ENCODE peak calls at places on chromosomes 13 and 19, in ten cellular contexts. One of them, this sample, is unnamed.

GRCh38 chr13:36370108-36370429 is 23.9 kb upstream of the SPART start:
- DNase-seq in H54: no peak
- DNase-seq in heart left ventricle: peak
- DNase-seq in A549: no peak
- DNase-seq in lower leg skin: no peak
- DNase-seq in adrenal gland: no peak
- DNase-seq in esophagus muscularis mucosa: no peak
- DNase-seq in ovary: no peak
- DNase-seq in NB4: no peak
- DNase-seq in HepG2: no peak
- DNase-seq in this sample: no peak

GRCh38 chr19:46717034-46717715 is at the start of gene PRKD2:
- DNase-seq in H54: peak
- DNase-seq in heart left ventricle: peak
- DNase-seq in A549: peak
- DNase-seq in lower leg skin: peak
- DNase-seq in adrenal gland: peak
- DNase-seq in esophagus muscularis mucosa: peak
- DNase-seq in ovary: peak
- DNase-seq in NB4: peak
- DNase-seq in HepG2: peak
- DNase-seq in this sample: peak

GRCh38 chr13:39656325-39656677 is 839 bp downstream of the COG6 start:
- DNase-seq in H54: no peak
- DNase-seq in heart left ventricle: no peak
- DNase-seq in A549: no peak
- DNase-seq in lower leg skin: no peak
- DNase-seq in adrenal gland: no peak
- DNase-seq in esophagus muscularis mucosa: no peak
- DNase-seq in ovary: no peak
- DNase-seq in NB4: peak
- DNase-seq in HepG2: no peak
- DNase-seq in this sample: no peak

GRCh38 chr19:19105365-19106060 is 32.8 kb downstream of the TMEM161A start:
- DNase-seq in H54: no peak
- DNase-seq in heart left ventricle: no peak
- DNase-seq in A549: peak
- DNase-seq in lower leg skin: no peak
- DNase-seq in adrenal gland: peak
- DNase-seq in esophagus muscularis mucosa: no peak
- DNase-seq in ovary: peak
- DNase-seq in NB4: peak
- DNase-seq in HepG2: peak
- DNase-seq in this sample: no peak

GRCh38 chr13:79533781-79534400 is 52.9 kb downstream of the NDFIP2 start:
- DNase-seq in H54: no peak
- DNase-seq in heart left ventricle: no peak
- DNase-seq in A549: no peak
- DNase-seq in lower leg skin: no peak
- DNase-seq in adrenal gland: no peak
- DNase-seq in esophagus muscularis mucosa: no peak
- DNase-seq in ovary: no peak
- DNase-seq in NB4: peak
- DNase-seq in HepG2: no peak
- DNase-seq in this sample: no peak

GRCh38 chr13:21326155-21327030 is 132.7 kb downstream of the ZDHHC20 start:
- DNase-seq in H54: peak
- DNase-seq in heart left ventricle: no peak
- DNase-seq in A549: no peak
- DNase-seq in lower leg skin: no peak
- DNase-seq in adrenal gland: peak
- DNase-seq in esophagus muscularis mucosa: no peak
- DNase-seq in ovary: peak
- DNase-seq in NB4: no peak
- DNase-seq in HepG2: no peak
- DNase-seq in this sample: peak

GRCh38 chr19:31110331-31110730 is 238.9 kb downstream of the TSHZ3 start:
- DNase-seq in H54: peak
- DNase-seq in heart left ventricle: no peak
- DNase-seq in A549: no peak
- DNase-seq in lower leg skin: no peak
- DNase-seq in adrenal gland: no peak
- DNase-seq in esophagus muscularis mucosa: no peak
- DNase-seq in ovary: no peak
- DNase-seq in NB4: peak
- DNase-seq in HepG2: no peak
- DNase-seq in this sample: no peak

GRCh38 chr13:81929988-81930387 is 1589.1 kb upstream of the SPRY2 start:
- DNase-seq in H54: no peak
- DNase-seq in heart left ventricle: no peak
- DNase-seq in A549: no peak
- DNase-seq in lower leg skin: no peak
- DNase-seq in adrenal gland: no peak
- DNase-seq in esophagus muscularis mucosa: no peak
- DNase-seq in ovary: no peak
- DNase-seq in NB4: peak
- DNase-seq in HepG2: peak
- DNase-seq in this sample: no peak

GRCh38 chr19:16626796-16627193 is 1.2 kb downstream of the MED26 start:
- DNase-seq in H54: no peak
- DNase-seq in heart left ventricle: no peak
- DNase-seq in A549: no peak
- DNase-seq in lower leg skin: no peak
- DNase-seq in adrenal gland: no peak
- DNase-seq in esophagus muscularis mucosa: no peak
- DNase-seq in ovary: no peak
- DNase-seq in NB4: no peak
- DNase-seq in HepG2: no peak
- DNase-seq in this sample: no peak

GRCh38 chr19:23787106-23787505 is 28.4 kb upstream of the ZNF681 start:
- DNase-seq in H54: no peak
- DNase-seq in heart left ventricle: no peak
- DNase-seq in A549: no peak
- DNase-seq in lower leg skin: no peak
- DNase-seq in adrenal gland: peak
- DNase-seq in esophagus muscularis mucosa: no peak
- DNase-seq in ovary: no peak
- DNase-seq in NB4: peak
- DNase-seq in HepG2: no peak
- DNase-seq in this sample: no peak

GRCh38 chr19:48397636-48398328 is 4.3 kb downstream of the GRIN2D start:
- DNase-seq in H54: no peak
- DNase-seq in heart left ventricle: no peak
- DNase-seq in A549: no peak
- DNase-seq in lower leg skin: no peak
- DNase-seq in adrenal gland: no peak
- DNase-seq in esophagus muscularis mucosa: no peak
- DNase-seq in ovary: no peak
- DNase-seq in NB4: peak
- DNase-seq in HepG2: no peak
- DNase-seq in this sample: no peak
- TF ChIP-seq POLR2A in H54: no peak
- TF ChIP-seq POLR2A in heart left ventricle: no peak
- TF ChIP-seq POLR2A in A549: peak
- TF ChIP-seq POLR2A in lower leg skin: no peak
- TF ChIP-seq POLR2A in adrenal gland: no peak
- TF ChIP-seq POLR2A in esophagus muscularis mucosa: no peak
- TF ChIP-seq POLR2A in ovary: no peak
- TF ChIP-seq POLR2A in NB4: no peak
- TF ChIP-seq POLR2A in HepG2: no peak
- TF ChIP-seq POLR2A in this sample: no peak

GRCh38 chr13:50892162-50892944 is 17.2 kb upstream of the RNASEH2B start:
- DNase-seq in H54: no peak
- DNase-seq in heart left ventricle: no peak
- DNase-seq in A549: no peak
- DNase-seq in lower leg skin: no peak
- DNase-seq in adrenal gland: no peak
- DNase-seq in esophagus muscularis mucosa: no peak
- DNase-seq in ovary: no peak
- DNase-seq in NB4: peak
- DNase-seq in HepG2: no peak
- DNase-seq in this sample: no peak
- TF ChIP-seq POLR2A in H54: no peak
- TF ChIP-seq POLR2A in heart left ventricle: no peak
- TF ChIP-seq POLR2A in A549: no peak
- TF ChIP-seq POLR2A in lower leg skin: no peak
- TF ChIP-seq POLR2A in adrenal gland: no peak
- TF ChIP-seq POLR2A in esophagus muscularis mucosa: no peak
- TF ChIP-seq POLR2A in ovary: no peak
- TF ChIP-seq POLR2A in NB4: no peak
- TF ChIP-seq POLR2A in HepG2: no peak
- TF ChIP-seq POLR2A in this sample: no peak

GRCh38 chr13:31198524-31198923 is 1.3 kb upstream of the B3GLCT start:
- DNase-seq in H54: no peak
- DNase-seq in heart left ventricle: no peak
- DNase-seq in A549: no peak
- DNase-seq in lower leg skin: no peak
- DNase-seq in adrenal gland: no peak
- DNase-seq in esophagus muscularis mucosa: no peak
- DNase-seq in ovary: no peak
- DNase-seq in NB4: peak
- DNase-seq in HepG2: no peak
- DNase-seq in this sample: no peak

GRCh38 chr13:31199527-31199848 is 287 bp upstream of the B3GLCT start:
- DNase-seq in H54: no peak
- DNase-seq in heart left ventricle: no peak
- DNase-seq in A549: no peak
- DNase-seq in lower leg skin: no peak
- DNase-seq in adrenal gland: no peak
- DNase-seq in esophagus muscularis mucosa: no peak
- DNase-seq in ovary: no peak
- DNase-seq in NB4: no peak
- DNase-seq in HepG2: no peak
- DNase-seq in this sample: no peak

GRCh38 chr13:31201341-31202024 is 1.7 kb downstream of the B3GLCT start:
- DNase-seq in H54: no peak
- DNase-seq in heart left ventricle: no peak
- DNase-seq in A549: no peak
- DNase-seq in lower leg skin: no peak
- DNase-seq in adrenal gland: no peak
- DNase-seq in esophagus muscularis mucosa: no peak
- DNase-seq in ovary: peak
- DNase-seq in NB4: peak
- DNase-seq in HepG2: no peak
- DNase-seq in this sample: no peak

GRCh38 chr13:31199849-31200635 is at the start of gene B3GLCT:
- DNase-seq in H54: peak
- DNase-seq in heart left ventricle: peak
- DNase-seq in A549: peak
- DNase-seq in lower leg skin: peak
- DNase-seq in adrenal gland: peak
- DNase-seq in esophagus muscularis mucosa: no peak
- DNase-seq in ovary: peak
- DNase-seq in NB4: peak
- DNase-seq in HepG2: peak
- DNase-seq in this sample: peak

DNA sequence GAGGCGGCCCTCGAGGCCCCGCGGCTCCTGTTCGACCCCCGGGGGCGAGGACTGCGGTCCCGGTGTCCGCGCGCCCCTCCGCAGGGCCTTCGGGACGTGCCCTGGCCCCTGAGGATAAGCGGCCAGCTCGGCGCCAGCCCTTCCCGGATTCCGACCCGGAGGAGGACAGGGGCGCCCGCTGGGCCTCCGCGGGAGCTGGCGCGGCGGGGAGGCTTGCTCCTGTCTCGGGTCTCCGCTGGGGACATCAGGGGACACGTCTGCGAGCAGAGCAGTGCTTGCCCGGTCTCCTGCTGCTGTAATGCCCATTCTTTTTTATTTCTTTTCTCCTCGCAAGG is 828 bp downstream of the B3GLCT start:
- DNase-seq in H54: peak
- DNase-seq in heart left ventricle: peak
- DNase-seq in A549: peak
- DNase-seq in lower leg skin: peak
- DNase-seq in adrenal gland: peak
- DNase-seq in esophagus muscularis mucosa: no peak
- DNase-seq in ovary: peak
- DNase-seq in NB4: peak
- DNase-seq in HepG2: peak
- DNase-seq in this sample: peak
- TF ChIP-seq POLR2A in H54: no peak
- TF ChIP-seq POLR2A in heart left ventricle: peak
- TF ChIP-seq POLR2A in A549: no peak
- TF ChIP-seq POLR2A in lower leg skin: no peak
- TF ChIP-seq POLR2A in adrenal gland: peak
- TF ChIP-seq POLR2A in esophagus muscularis mucosa: no peak
- TF ChIP-seq POLR2A in ovary: no peak
- TF ChIP-seq POLR2A in NB4: no peak
- TF ChIP-seq POLR2A in HepG2: no peak
- TF ChIP-seq POLR2A in this sample: no peak

GRCh38 chr19:2055871-2056809 is 5.1 kb upstream of the MKNK2 start:
- DNase-seq in H54: no peak
- DNase-seq in heart left ventricle: peak
- DNase-seq in A549: no peak
- DNase-seq in lower leg skin: peak
- DNase-seq in adrenal gland: peak
- DNase-seq in esophagus muscularis mucosa: no peak
- DNase-seq in ovary: peak
- DNase-seq in NB4: no peak
- DNase-seq in HepG2: no peak
- DNase-seq in this sample: peak
- TF ChIP-seq POLR2A in H54: peak
- TF ChIP-seq POLR2A in heart left ventricle: peak
- TF ChIP-seq POLR2A in A549: peak
- TF ChIP-seq POLR2A in lower leg skin: no peak
- TF ChIP-seq POLR2A in adrenal gland: peak
- TF ChIP-seq POLR2A in esophagus muscularis mucosa: no peak
- TF ChIP-seq POLR2A in ovary: peak
- TF ChIP-seq POLR2A in NB4: no peak
- TF ChIP-seq POLR2A in HepG2: peak
- TF ChIP-seq POLR2A in this sample: peak